ENCODE peak calls at places on chromosomes 7 and 10, in six cellular contexts. D is HFFc6, M is A549, J is activated B cell treated with CpG ODN at 0.5 μM for 24 hours, C is brain microvascular endothelial cell, I is cardiac fibroblast. K is an unnamed sample.

GRCh38 chr10:103708627-103709288 is 146.6 kb downstream of the SH3PXD2A start:
- DNase-seq in D (no peak), M (no peak), J (no peak), C (no peak), I (no peak), K (no peak)

GRCh38 chr10:30986027-30986672 is 45.5 kb downstream of the ZNF438 start:
- DNase-seq in D (peak), M (no peak), J (no peak), C (no peak), I (peak), K (no peak)

GRCh38 chr10:47321521-47322195 is 596 bp upstream of the GDF2 start:
- DNase-seq in D (no peak), M (no peak), J (no peak), C (no peak), I (no peak), K (no peak)

GRCh38 chr7:64314493-64315020 is 796 bp downstream of the ZNF736 start:
- DNase-seq in D (no peak), M (no peak), J (no peak), C (no peak), I (peak), K (no peak)

GRCh38 chr10:130495116-130495862 is 359.1 kb downstream of the GLRX3 start:
- DNase-seq in D (no peak), M (no peak), J (no peak), C (no peak), I (no peak), K (no peak)

GRCh38 chr7:110281362-110281761 is 809.6 kb upstream of the LRRN3 start:
- DNase-seq in D (no peak), M (no peak), J (no peak), C (no peak), I (no peak), K (no peak)

GRCh38 chr10:109957092-109957797 is 33.9 kb upstream of the XPNPEP1 start:
- DNase-seq in D (no peak), M (no peak), J (no peak), C (no peak), I (no peak), K (no peak)

GRCh38 chr7:72313906-72314305 is 98.2 kb downstream of the CALN1 start:
- DNase-seq in D (no peak), M (no peak), J (no peak), C (no peak), I (no peak), K (no peak)

GRCh38 chr7:46844486-46844885 is 737.4 kb downstream of the TNS3 start:
- DNase-seq in D (no peak), M (no peak), J (no peak), C (no peak), I (peak), K (no peak)

GRCh38 chr7:95718556-95719410 is 53.6 kb upstream of the DYNC1I1 start:
- DNase-seq in D (no peak), M (peak), J (no peak), C (no peak), I (peak), K (no peak)

GRCh38 chr7:2567663-2568238 is 9.0 kb downstream of the IQCE start:
- DNase-seq in D (peak), M (no peak), J (no peak), C (peak), I (peak), K (no peak)

GRCh38 chr10:5547934-5548660 is 23.3 kb downstream of the CALML3 start:
- DNase-seq in D (no peak), M (peak), J (no peak), C (no peak), I (peak), K (no peak)

GRCh38 chr10:125431149-125431548 is 251.8 kb downstream of the TEX36 start:
- DNase-seq in D (no peak), M (no peak), J (no peak), C (no peak), I (no peak), K (no peak)

GRCh38 chr7:33195264-33195663 is 65.9 kb downstream of the BBS9 start:
- DNase-seq in D (peak), M (peak), J (no peak), C (peak), I (peak), K (no peak)

GRCh38 chr7:99709838-99710541 is 25.0 kb downstream of the CYP3A7 start:
- DNase-seq in D (no peak), M (no peak), J (no peak), C (no peak), I (no peak), K (no peak)

GRCh38 chr7:37796134-37796775 is 52.1 kb upstream of the NME8 start:
- DNase-seq in D (no peak), M (no peak), J (no peak), C (no peak), I (no peak), K (no peak)

GRCh38 chr7:114087674-114088539 is 169.1 kb upstream of the PPP1R3A start:
- DNase-seq in D (no peak), M (no peak), J (no peak), C (no peak), I (no peak), K (no peak)

DNA sequence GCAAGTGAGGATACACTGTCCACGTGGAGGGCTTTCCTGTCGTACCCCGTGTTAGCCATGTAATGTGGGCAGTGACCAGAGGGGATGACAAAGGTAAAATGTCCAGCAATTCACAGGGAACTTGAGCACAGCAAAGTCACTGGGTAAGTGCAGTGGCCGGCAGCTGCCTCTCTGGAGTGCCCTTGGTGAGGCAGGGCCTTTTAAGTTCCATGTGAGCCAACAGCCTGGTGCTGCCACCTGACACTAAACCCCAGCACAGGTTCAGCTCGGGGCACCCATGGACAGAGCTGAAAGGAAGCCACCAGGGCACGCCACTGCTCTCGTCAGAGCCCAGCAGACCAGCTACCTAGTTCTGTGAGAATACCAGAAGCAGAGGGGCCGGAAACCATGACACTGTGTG is 168.3 kb downstream of the PRKAG2 start:
- DNase-seq in D (no peak), M (no peak), J (no peak), C (no peak), I (no peak), K (no peak)
- TF ChIP-seq CTCF in D (no peak), M (no peak), J (no peak), C (no peak), I (no peak), K (no peak)

DNA sequence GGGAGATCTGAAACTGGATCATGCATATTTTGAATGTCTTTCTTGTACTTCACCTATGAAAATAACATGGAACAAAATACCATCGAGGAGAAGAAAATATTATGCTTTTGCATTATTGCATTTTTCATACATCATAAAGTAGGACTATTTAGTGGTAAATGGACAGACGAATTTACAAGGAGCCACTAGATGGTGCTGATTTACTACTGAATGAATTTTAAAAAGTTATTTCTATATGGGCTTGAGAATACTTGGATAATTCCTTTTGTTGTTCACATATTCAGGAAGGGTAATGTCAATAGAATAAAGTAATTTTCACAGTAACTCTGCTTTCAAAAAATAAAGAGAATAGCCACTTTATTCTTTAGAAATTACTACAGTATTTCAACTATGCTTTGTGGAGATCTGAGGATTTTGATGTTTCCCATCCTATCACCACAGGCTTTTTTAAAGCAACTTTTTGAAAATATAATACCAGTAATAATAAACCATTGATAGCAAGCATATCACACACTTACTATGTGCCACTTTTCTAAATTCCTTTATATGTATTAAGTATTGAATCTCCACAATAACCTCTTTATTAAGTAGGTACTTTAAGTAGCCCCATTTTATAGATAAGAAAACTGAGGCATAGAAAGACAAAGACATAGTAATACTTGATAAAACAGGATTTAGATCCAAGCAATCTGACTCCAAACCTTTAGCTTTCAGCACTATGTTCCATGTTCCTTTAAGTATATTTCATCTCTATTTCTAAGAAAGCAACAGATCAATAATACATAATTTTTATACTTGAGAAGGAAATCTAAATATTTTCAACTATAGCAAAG is 38.6 kb downstream of the NEBL start:
- DNase-seq in D (peak), M (peak), J (no peak), C (no peak), I (peak), K (no peak)
- TF ChIP-seq CTCF in D (peak), M (peak), J (no peak), C (peak), I (peak), K (no peak)

DNA sequence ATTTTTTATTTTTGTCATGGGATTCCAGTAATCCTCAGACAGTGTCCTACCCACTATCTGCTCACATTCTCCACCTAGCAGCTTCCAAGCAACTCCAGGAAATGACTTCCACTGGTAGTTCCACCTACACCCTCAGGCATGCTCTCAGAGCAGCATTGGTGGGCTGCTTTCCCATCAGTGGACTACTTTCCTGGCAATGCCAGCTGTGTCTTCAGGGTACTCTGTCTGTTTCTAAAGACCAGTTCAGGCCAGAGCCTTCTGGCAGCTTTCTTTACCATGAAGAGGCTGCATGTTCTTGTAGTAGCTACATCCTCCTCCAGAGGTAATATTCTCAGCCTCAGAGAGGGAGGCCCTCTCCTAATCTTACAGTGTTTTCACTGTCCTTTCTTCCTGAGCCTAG is 243.9 kb downstream of the HGF start:
- DNase-seq in D (no peak), M (no peak), J (no peak), C (no peak), I (no peak), K (no peak)
- TF ChIP-seq CTCF in D (no peak), M (no peak), J (no peak), C (no peak), I (no peak), K (no peak)

GRCh38 chr10:84258034-84258695 is 13.3 kb downstream of the RGR start:
- DNase-seq in D (no peak), M (no peak), J (no peak), C (no peak), I (no peak), K (no peak)

GRCh38 chr10:84256510-84257342 is 11.9 kb downstream of the RGR start:
- DNase-seq in D (no peak), M (peak), J (no peak), C (peak), I (peak), K (peak)

GRCh38 chr10:84254552-84255137 is 9.8 kb downstream of the RGR start:
- DNase-seq in D (no peak), M (no peak), J (no peak), C (no peak), I (peak), K (no peak)

GRCh38 chr10:84261236-84261635 is 16.4 kb downstream of the RGR start:
- DNase-seq in D (no peak), M (no peak), J (no peak), C (no peak), I (no peak), K (no peak)

DNA sequence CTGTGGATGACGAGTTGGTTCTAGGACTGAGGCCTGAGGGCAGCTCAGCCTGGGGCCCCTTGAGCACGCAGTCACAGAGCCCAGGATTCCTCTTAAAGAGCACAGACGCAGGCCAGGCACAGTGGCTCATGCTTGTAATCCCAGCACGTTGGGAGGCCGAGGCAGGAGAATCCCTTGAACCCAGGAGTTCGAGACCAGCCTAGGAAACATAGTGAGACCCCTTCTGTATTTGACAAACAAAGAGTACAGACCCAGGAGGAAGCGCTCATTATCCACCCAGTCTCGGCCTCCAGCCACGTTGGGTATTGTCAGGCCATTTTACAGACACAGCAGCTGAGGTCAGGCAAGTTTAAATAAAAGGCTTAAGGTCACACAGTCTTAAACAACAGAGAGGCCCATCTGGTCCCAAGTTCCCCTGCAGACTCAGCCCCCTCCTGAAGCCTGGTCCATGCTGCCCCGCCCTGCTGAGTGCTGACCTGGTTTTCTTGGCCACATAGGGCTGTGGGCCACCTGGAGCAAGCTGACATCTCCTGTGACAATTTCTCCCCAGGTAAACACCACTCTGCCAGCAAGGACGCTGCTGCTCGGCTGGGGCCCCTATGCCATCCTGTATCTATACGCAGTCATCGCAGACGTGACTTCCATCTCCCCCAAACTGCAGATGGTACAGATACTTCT is 12.6 kb downstream of the RGR start:
- DNase-seq in D (no peak), M (no peak), J (no peak), C (no peak), I (no peak), K (no peak)
- TF ChIP-seq CTCF in D (peak), M (no peak), J (no peak), C (no peak), I (no peak), K (no peak)

GRCh38 chr10:33483124-33483794 is 148.8 kb upstream of the NRP1 start:
- DNase-seq in D (no peak), M (no peak), J (no peak), C (no peak), I (no peak), K (no peak)

GRCh38 chr10:33485276-33485675 is 150.8 kb upstream of the NRP1 start:
- DNase-seq in D (no peak), M (no peak), J (no peak), C (no peak), I (no peak), K (no peak)

GRCh38 chr10:33484787-33485186 is 150.3 kb upstream of the NRP1 start:
- DNase-seq in D (no peak), M (peak), J (no peak), C (no peak), I (peak), K (no peak)

GRCh38 chr10:33489606-33490176 is 155.2 kb upstream of the NRP1 start:
- DNase-seq in D (no peak), M (no peak), J (no peak), C (no peak), I (no peak), K (no peak)

GRCh38 chr10:33487014-33487776 is 152.7 kb upstream of the NRP1 start:
- DNase-seq in D (no peak), M (peak), J (no peak), C (no peak), I (peak), K (no peak)
- TF ChIP-seq CTCF in D (peak), M (no peak), J (no peak), C (peak), I (peak), K (no peak)

GRCh38 chr7:131455546-131455945 is 100.9 kb downstream of the PODXL start:
- DNase-seq in D (no peak), M (no peak), J (no peak), C (no peak), I (no peak), K (no peak)
- TF ChIP-seq CTCF in D (no peak), M (no peak), J (no peak), C (no peak), I (no peak), K (no peak)

K was measured in CD4-positive, alpha-beta T cell.